ENCODE peak calls at places on chromosomes 3 and 15, in six cellular contexts. One of them, this sample, is unnamed.

GRCh38 chr15:88894819-88895767 is at the start of gene HAPLN3:
- DNase-seq in fibroblast of the aortic adventitia: no peak
- DNase-seq in mucosa of descending colon: peak; percentile 43
- DNase-seq in astrocyte of the cerebellum: no peak
- DNase-seq in coronary artery: no peak
- DNase-seq in endothelial cell of umbilical vein: peak; percentile 52
- DNase-seq in this sample: no peak

GRCh38 chr3:38655708-38656300 is 6.3 kb upstream of the SCN5A start:
- DNase-seq in astrocyte of the cerebellum: peak; percentile 22
- DNase-seq in endothelial cell of umbilical vein: peak; percentile 39
- DNase-seq in fibroblast of the aortic adventitia: peak; percentile 39
- DNase-seq in mucosa of descending colon: no peak
- DNase-seq in coronary artery: no peak
- DNase-seq in this sample: no peak

GRCh38 chr3:107928084-107928445 is 162.8 kb downstream of the CD47 start:
- DNase-seq in mucosa of descending colon: no peak
- DNase-seq in endothelial cell of umbilical vein: peak; percentile 42
- DNase-seq in astrocyte of the cerebellum: no peak
- DNase-seq in coronary artery: no peak
- DNase-seq in fibroblast of the aortic adventitia: peak; percentile 42
- DNase-seq in this sample: no peak

GRCh38 chr3:18111702-18112311 is 313.3 kb downstream of the SATB1 start:
- DNase-seq in endothelial cell of umbilical vein: no peak
- DNase-seq in fibroblast of the aortic adventitia: peak; percentile 18
- DNase-seq in mucosa of descending colon: no peak
- DNase-seq in astrocyte of the cerebellum: no peak
- DNase-seq in coronary artery: no peak
- DNase-seq in this sample: no peak

GRCh38 chr3:148727242-148727641 is 29.5 kb downstream of the AGTR1 start:
- DNase-seq in mucosa of descending colon: no peak
- DNase-seq in fibroblast of the aortic adventitia: no peak
- DNase-seq in coronary artery: no peak
- DNase-seq in endothelial cell of umbilical vein: no peak
- DNase-seq in astrocyte of the cerebellum: no peak
- DNase-seq in this sample: no peak

GRCh38 chr15:29612096-29612495 is 210.2 kb downstream of the TJP1 start:
- DNase-seq in mucosa of descending colon: no peak
- DNase-seq in astrocyte of the cerebellum: peak; percentile 91
- DNase-seq in endothelial cell of umbilical vein: peak; percentile 9
- DNase-seq in fibroblast of the aortic adventitia: peak; percentile 95
- DNase-seq in coronary artery: no peak
- DNase-seq in this sample: peak; percentile 87

GRCh38 chr15:55902975-55903374 is 90.4 kb downstream of the NEDD4 start:
- DNase-seq in coronary artery: no peak
- DNase-seq in endothelial cell of umbilical vein: peak; percentile 40
- DNase-seq in astrocyte of the cerebellum: no peak
- DNase-seq in mucosa of descending colon: no peak
- DNase-seq in fibroblast of the aortic adventitia: no peak
- DNase-seq in this sample: no peak

GRCh38 chr3:61600195-61600594 is 38.8 kb downstream of the PTPRG start:
- DNase-seq in coronary artery: no peak
- DNase-seq in mucosa of descending colon: no peak
- DNase-seq in endothelial cell of umbilical vein: no peak
- DNase-seq in astrocyte of the cerebellum: no peak
- DNase-seq in fibroblast of the aortic adventitia: peak; percentile 11
- DNase-seq in this sample: no peak

GRCh38 chr3:187665010-187665409 is 5.2 kb downstream of the SST start:
- DNase-seq in fibroblast of the aortic adventitia: no peak
- DNase-seq in endothelial cell of umbilical vein: no peak
- DNase-seq in mucosa of descending colon: no peak
- DNase-seq in astrocyte of the cerebellum: no peak
- DNase-seq in coronary artery: no peak
- DNase-seq in this sample: no peak

GRCh38 chr3:6179761-6180160 is 681.2 kb upstream of the GRM7 start:
- DNase-seq in mucosa of descending colon: no peak
- DNase-seq in astrocyte of the cerebellum: peak; percentile 74
- DNase-seq in fibroblast of the aortic adventitia: no peak
- DNase-seq in endothelial cell of umbilical vein: no peak
- DNase-seq in coronary artery: no peak
- DNase-seq in this sample: no peak

DNA sequence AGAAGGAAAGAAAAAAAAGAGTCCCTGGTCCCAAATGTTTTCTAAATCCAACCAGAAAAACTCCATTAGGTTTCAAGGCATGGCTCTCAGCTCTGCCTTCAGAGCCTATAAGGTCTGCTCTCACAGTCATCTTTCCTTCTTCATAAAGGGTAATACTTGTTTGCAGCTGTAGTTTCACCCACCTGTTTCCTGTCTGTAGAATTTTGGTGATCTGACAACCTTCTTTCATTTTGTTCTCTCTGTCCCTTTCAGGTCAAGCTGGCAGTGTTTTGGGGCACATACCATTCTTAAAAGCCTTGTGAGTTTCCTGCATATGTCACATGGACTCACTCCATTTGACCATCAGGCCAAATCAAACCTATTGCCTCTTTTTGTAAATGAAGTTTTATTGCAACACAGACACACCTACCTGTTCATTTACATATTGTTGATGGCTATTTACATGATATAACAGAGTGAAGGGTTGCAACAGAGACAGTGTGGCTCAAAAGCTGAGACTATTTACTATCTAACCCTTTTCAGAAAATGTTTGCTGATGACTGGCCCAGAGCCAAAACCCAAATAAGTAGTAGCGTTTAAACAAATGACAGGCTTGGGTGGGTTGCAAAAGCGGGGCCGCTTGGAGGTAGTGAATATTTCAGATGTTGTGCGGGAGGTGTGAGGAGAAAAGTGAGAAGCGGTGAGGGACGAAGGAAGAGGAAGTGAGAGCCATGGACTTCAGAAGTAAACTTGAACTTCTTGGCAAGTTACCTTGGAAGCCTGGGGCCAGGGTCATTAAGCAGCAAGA is 292.7 kb upstream of the PROK2 start:
- DNase-seq in coronary artery: no peak
- DNase-seq in endothelial cell of umbilical vein: no peak
- DNase-seq in mucosa of descending colon: no peak
- DNase-seq in astrocyte of the cerebellum: no peak
- DNase-seq in fibroblast of the aortic adventitia: no peak
- DNase-seq in this sample: no peak
- H3K4me3 ChIP-seq in coronary artery: no peak overlapping the region
- H3K4me3 ChIP-seq in endothelial cell of umbilical vein: no peak overlapping the region
- H3K4me3 ChIP-seq in mucosa of descending colon: no peak overlapping the region
- H3K4me3 ChIP-seq in astrocyte of the cerebellum: no peak overlapping the region
- H3K4me3 ChIP-seq in fibroblast of the aortic adventitia: no peak overlapping the region
- H3K4me3 ChIP-seq in this sample: no peak overlapping the region

GRCh38 chr3:28667646-28668376 is 319.2 kb upstream of the AZI2 start:
- DNase-seq in fibroblast of the aortic adventitia: peak; percentile 71
- DNase-seq in astrocyte of the cerebellum: peak; percentile 49
- DNase-seq in mucosa of descending colon: peak; percentile 52
- DNase-seq in coronary artery: no peak
- DNase-seq in endothelial cell of umbilical vein: peak; percentile 79
- DNase-seq in this sample: peak; percentile 2
- TF ChIP-seq CTCF in fibroblast of the aortic adventitia: peak; percentile 90
- TF ChIP-seq CTCF in astrocyte of the cerebellum: peak; percentile 85
- TF ChIP-seq CTCF in mucosa of descending colon: peak; percentile 58
- TF ChIP-seq CTCF in coronary artery: peak; percentile 47
- TF ChIP-seq CTCF in endothelial cell of umbilical vein: peak; percentile 87
- TF ChIP-seq CTCF in this sample: peak; percentile 90

DNA sequence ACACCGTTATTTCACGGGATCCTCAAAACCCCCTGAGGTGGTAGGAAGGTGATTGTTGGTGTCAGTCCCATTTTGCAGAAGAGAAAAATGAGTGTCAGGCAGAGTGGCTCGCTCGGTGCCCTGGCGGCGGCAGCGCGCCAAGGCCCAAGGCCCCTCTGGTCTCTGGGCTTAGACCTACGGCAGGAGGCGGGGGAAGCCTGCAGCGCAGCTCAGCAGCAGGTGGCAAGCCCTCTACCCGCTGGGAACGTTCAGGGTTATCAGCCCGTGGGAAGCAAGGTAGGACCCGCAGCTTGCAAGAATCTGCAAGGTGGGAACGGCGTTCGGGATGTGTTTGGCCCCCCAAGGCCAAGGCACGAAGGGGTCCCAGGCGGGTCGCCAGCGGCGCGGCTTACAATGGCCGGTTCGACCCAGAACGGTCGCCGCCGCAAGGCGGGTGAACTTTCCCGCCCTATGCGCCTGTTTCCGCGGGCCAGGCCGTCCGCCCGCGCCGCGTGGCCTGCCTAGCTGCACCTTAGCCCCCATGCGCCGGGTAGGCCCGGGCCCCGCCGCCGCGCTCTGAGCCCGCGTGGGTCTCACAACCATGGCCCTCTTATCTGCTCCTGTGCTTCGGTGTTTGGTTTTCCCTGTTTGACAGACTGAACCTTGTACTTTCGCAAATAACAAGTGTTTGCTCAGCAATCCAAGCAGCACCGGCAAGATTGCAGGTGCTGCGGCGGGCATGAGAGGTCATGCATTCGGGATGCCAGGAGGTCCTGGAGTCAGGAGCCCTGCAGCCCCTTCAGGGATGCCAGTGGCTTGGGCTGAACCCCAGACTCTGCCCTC is 39.7 kb downstream of the CCNL1 start:
- DNase-seq in astrocyte of the cerebellum: no peak
- DNase-seq in mucosa of descending colon: peak; percentile 79
- DNase-seq in coronary artery: no peak
- DNase-seq in endothelial cell of umbilical vein: no peak
- DNase-seq in fibroblast of the aortic adventitia: no peak
- DNase-seq in this sample: no peak
- H3K4me3 ChIP-seq in astrocyte of the cerebellum: no peak overlapping the region
- H3K4me3 ChIP-seq in mucosa of descending colon: no peak overlapping the region
- H3K4me3 ChIP-seq in coronary artery: no peak overlapping the region
- H3K4me3 ChIP-seq in endothelial cell of umbilical vein: no peak overlapping the region
- H3K4me3 ChIP-seq in fibroblast of the aortic adventitia: no peak overlapping the region
- H3K4me3 ChIP-seq in this sample: no peak overlapping the region

DNA sequence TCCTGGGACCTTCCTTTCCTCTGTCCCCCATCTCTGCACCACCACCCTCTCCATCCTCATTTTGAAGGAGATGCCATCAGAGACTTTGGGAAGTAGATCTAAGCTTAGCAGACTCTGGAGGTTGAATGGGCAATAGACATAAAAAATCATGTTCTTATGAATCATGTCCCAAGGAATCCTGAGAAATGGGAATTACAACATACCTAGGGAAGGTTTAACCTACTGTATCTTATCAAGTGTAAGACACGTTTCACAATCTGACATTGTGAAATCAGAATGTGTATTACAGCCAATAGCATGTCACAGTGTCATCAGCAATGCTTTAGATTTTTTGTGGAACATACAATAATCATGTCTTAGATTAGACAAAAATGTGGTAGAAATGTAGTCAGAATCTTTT is 332.3 kb upstream of the TLE3 start:
- DNase-seq in mucosa of descending colon: no peak
- DNase-seq in astrocyte of the cerebellum: no peak
- DNase-seq in endothelial cell of umbilical vein: no peak
- DNase-seq in fibroblast of the aortic adventitia: peak; percentile 98
- DNase-seq in coronary artery: no peak
- DNase-seq in this sample: peak; percentile 29
- TF ChIP-seq CTCF in mucosa of descending colon: no peak
- TF ChIP-seq CTCF in astrocyte of the cerebellum: no peak
- TF ChIP-seq CTCF in endothelial cell of umbilical vein: no peak
- TF ChIP-seq CTCF in fibroblast of the aortic adventitia: no peak
- TF ChIP-seq CTCF in coronary artery: no peak
- TF ChIP-seq CTCF in this sample: no peak

GRCh38 chr3:29410200-29410599 is 129.3 kb downstream of the RBMS3 start:
- DNase-seq in fibroblast of the aortic adventitia: no peak
- DNase-seq in endothelial cell of umbilical vein: no peak
- DNase-seq in coronary artery: no peak
- DNase-seq in astrocyte of the cerebellum: no peak
- DNase-seq in mucosa of descending colon: no peak
- DNase-seq in this sample: no peak
- H3K4me3 ChIP-seq in fibroblast of the aortic adventitia: no peak overlapping the region
- H3K4me3 ChIP-seq in endothelial cell of umbilical vein: no peak overlapping the region
- H3K4me3 ChIP-seq in coronary artery: no peak overlapping the region
- H3K4me3 ChIP-seq in astrocyte of the cerebellum: no peak overlapping the region
- H3K4me3 ChIP-seq in mucosa of descending colon: no peak overlapping the region
- H3K4me3 ChIP-seq in this sample: no peak overlapping the region

This sample was measured in AG04449.